ENCODE peak calls at places on chromosomes 2 and 18, in seven cellular contexts. V, B, Q, A, U, J and L are unnamed samples.

GRCh38 chr2:109260886-109261700 is 132.1 kb downstream of the SH3RF3 start:
- DNase-seq in V (no peak), B (peak; percentile 49), Q (no peak), A (peak; percentile 34), U (no peak), J (no peak), L (peak; percentile 47)

GRCh38 chr2:24725956-24726355 is 67.2 kb downstream of the PTRHD1 start:
- DNase-seq in V (no peak), B (no peak), Q (no peak), A (no peak), U (no peak), J (no peak), L (no peak)

GRCh38 chr18:23844991-23845680 is 155.9 kb downstream of the LAMA3 start:
- DNase-seq in V (no peak), B (peak; percentile 38), Q (no peak), A (no peak), U (no peak), J (no peak), L (peak; percentile 52)

GRCh38 chr2:11775384-11775783 is 29.0 kb downstream of the LPIN1 start:
- DNase-seq in V (no peak), B (peak; percentile 78), Q (no peak), A (peak; percentile 56), U (no peak), J (peak; percentile 35), L (peak; percentile 61)

GRCh38 chr2:109254174-109254904 is 125.3 kb downstream of the SH3RF3 start:
- DNase-seq in V (no peak), B (no peak), Q (no peak), A (no peak), U (no peak), J (no peak), L (no peak)

GRCh38 chr2:714005-714741 is 37.0 kb upstream of the TMEM18 start:
- DNase-seq in V (peak; percentile 57), B (peak; percentile 66), Q (no peak), A (peak; percentile 54), U (peak; percentile 33), J (peak; percentile 23), L (peak; percentile 50)

GRCh38 chr2:233867993-233868532 is at the start of gene MSL3B:
- DNase-seq in V (no peak), B (peak; percentile 79), Q (no peak), A (peak; percentile 42), U (no peak), J (peak; percentile 55), L (peak; percentile 69)

GRCh38 chr2:116980354-116980753 is 834.1 kb upstream of the DDX18 start:
- DNase-seq in V (no peak), B (no peak), Q (no peak), A (no peak), U (no peak), J (no peak), L (no peak)

GRCh38 chr2:215982465-215982875 is 30.9 kb downstream of the MREG start:
- DNase-seq in V (no peak), B (peak; percentile 90), Q (no peak), A (peak; percentile 85), U (no peak), J (peak; percentile 14), L (no peak)

GRCh38 chr2:28310107-28310506 is 82.6 kb upstream of the FOSL2 start:
- DNase-seq in V (no peak), B (no peak), Q (no peak), A (no peak), U (no peak), J (no peak), L (no peak)

GRCh38 chr2:130302164-130302886 is 40.4 kb upstream of the IMP4 start:
- DNase-seq in V (no peak), B (no peak), Q (no peak), A (no peak), U (no peak), J (no peak), L (no peak)

GRCh38 chr2:240300840-240301239 is 134.6 kb upstream of the GPC1 start:
- DNase-seq in V (no peak), B (no peak), Q (peak; percentile 8), A (no peak), U (no peak), J (no peak), L (no peak)

GRCh38 chr2:187976667-187977333 is 314.9 kb upstream of the GULP1 start:
- DNase-seq in V (no peak), B (no peak), Q (no peak), A (no peak), U (no peak), J (no peak), L (no peak)

GRCh38 chr2:140401056-140401455 is 1620.9 kb upstream of the NXPH2 start:
- DNase-seq in V (no peak), B (no peak), Q (no peak), A (no peak), U (no peak), J (no peak), L (no peak)

GRCh38 chr2:33442528-33443069 is 33.9 kb upstream of the RASGRP3 start:
- DNase-seq in V (no peak), B (peak; percentile 53), Q (no peak), A (no peak), U (no peak), J (no peak), L (peak; percentile 50)

GRCh38 chr18:78716022-78716421 is 263.6 kb upstream of the SALL3 start:
- DNase-seq in V (no peak), B (no peak), Q (no peak), A (no peak), U (no peak), J (no peak), L (no peak)

GRCh38 chr2:111698743-111699554 is 185.0 kb downstream of the ANAPC1 start:
- DNase-seq in V (no peak), B (peak; percentile 97), Q (peak; percentile 85), A (peak; percentile 100), U (peak; percentile 49), J (peak; percentile 98), L (peak; percentile 98)

GRCh38 chr2:230922951-230923717 is 1.9 kb downstream of the GPR55 start:
- DNase-seq in V (no peak), B (no peak), Q (no peak), A (no peak), U (no peak), J (no peak), L (no peak)
- H3K4me3 ChIP-seq in V (no peak overlapping the region), B (no peak overlapping the region), Q (no peak overlapping the region), A (no peak overlapping the region), U (no peak overlapping the region), J (no peak overlapping the region), L (no peak overlapping the region)

DNA sequence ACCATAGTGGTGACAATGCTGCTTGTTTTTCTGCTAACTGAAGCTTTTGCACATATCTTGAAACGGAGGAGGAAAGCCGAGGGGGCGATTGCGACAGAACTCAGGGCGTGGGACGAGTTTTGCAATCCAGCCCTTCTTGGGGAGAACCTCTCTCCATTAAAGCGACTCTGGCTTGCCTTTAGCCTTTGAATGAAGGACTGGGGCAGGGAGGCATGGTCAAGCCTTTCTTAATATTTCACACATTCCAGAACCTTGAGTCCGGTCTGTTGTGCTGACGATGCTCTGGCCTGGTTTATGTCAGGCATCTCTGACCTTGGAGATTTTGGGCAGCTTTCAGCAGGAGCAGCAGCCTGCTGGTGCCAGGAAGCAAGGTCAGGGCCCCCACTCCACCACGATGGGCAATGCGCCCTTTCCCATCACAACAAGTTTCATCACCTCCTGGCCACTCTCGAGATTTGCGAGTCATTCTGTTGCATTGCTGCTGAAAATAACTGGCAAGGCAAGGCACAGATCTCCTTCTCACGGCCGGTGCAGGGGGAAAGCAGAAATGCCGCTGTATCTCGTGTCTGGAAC is 10.8 kb downstream of the EMILIN2 start:
- DNase-seq in V (no peak), B (peak; percentile 95), Q (peak; percentile 89), A (peak; percentile 43), U (peak; percentile 71), J (peak; percentile 99), L (peak; percentile 91)
- H3K4me3 ChIP-seq in V (no peak overlapping the region), B (peak overlapping the region; percentile 16), Q (no peak overlapping the region), A (no peak overlapping the region), U (no peak overlapping the region), J (peak overlapping the region; percentile 16), L (no peak overlapping the region)

GRCh38 chr2:101737478-101738240 is 40.2 kb downstream of the MAP4K4 start:
- DNase-seq in V (no peak), B (peak; percentile 75), Q (no peak), A (no peak), U (no peak), J (no peak), L (peak; percentile 70)

GRCh38 chr2:101741775-101742520 is 44.4 kb downstream of the MAP4K4 start:
- DNase-seq in V (peak; percentile 64), B (no peak), Q (no peak), A (no peak), U (no peak), J (no peak), L (no peak)

GRCh38 chr2:101743288-101743687 is 45.8 kb downstream of the MAP4K4 start:
- DNase-seq in V (no peak), B (no peak), Q (no peak), A (no peak), U (no peak), J (no peak), L (no peak)

GRCh38 chr2:101738649-101739048 is 41.1 kb downstream of the MAP4K4 start:
- DNase-seq in V (no peak), B (no peak), Q (no peak), A (no peak), U (no peak), J (no peak), L (no peak)

GRCh38 chr2:101740555-101740964 is 43.1 kb downstream of the MAP4K4 start:
- DNase-seq in V (no peak), B (no peak), Q (no peak), A (peak; percentile 37), U (no peak), J (no peak), L (no peak)
- H3K4me3 ChIP-seq in V (no peak overlapping the region), B (no peak overlapping the region), Q (no peak overlapping the region), A (no peak overlapping the region), U (no peak overlapping the region), J (no peak overlapping the region), L (no peak overlapping the region)

GRCh38 chr18:79748321-79749157 is 49.2 kb upstream of the KCNG2 start:
- DNase-seq in V (no peak), B (no peak), Q (no peak), A (no peak), U (no peak), J (no peak), L (no peak)
- H3K4me3 ChIP-seq in V (no peak overlapping the region), B (no peak overlapping the region), Q (no peak overlapping the region), A (no peak overlapping the region), U (no peak overlapping the region), J (no peak overlapping the region), L (no peak overlapping the region)

GRCh38 chr18:10923225-10923624 is 226.1 kb downstream of the PIEZO2 start:
- DNase-seq in V (no peak), B (peak; percentile 21), Q (no peak), A (peak; percentile 21), U (no peak), J (no peak), L (no peak)
- H3K4me3 ChIP-seq in V (no peak overlapping the region), B (no peak overlapping the region), Q (no peak overlapping the region), A (no peak overlapping the region), U (no peak overlapping the region), J (no peak overlapping the region), L (no peak overlapping the region)